ENCODE peak calls at places on chromosome 13, in ten cellular contexts. Z is stimulated activated CD8-positive, alpha-beta memory T cell treated with anti-CD3 and anti-CD28 coated beads, Interleukin-15, amount 100 ng/mL, for 1 hour; D is naive thymus-derived CD4-positive, alpha-beta T cell; W is activated CD4-positive, CD25-positive, alpha-beta regulatory T cell; Q is activated naive CD8-positive, alpha-beta T cell treated with anti-CD3 and anti-CD28 coated beads, Interleukin-2, amount 50 U/mL, for 24 hours; M is ELF-1; X is adrenal gland; E is activated CD8-positive, alpha-beta memory T cell treated with anti-CD3 and anti-CD28 coated beads, Interleukin-2, amount 10 ng/mL, durations not matched to agents 7 days and 5 days; U is GM12892; Y is left ventricle myocardium superior. N is an unnamed sample.

GRCh38 chr13:108213946-108214345 is 1.4 kb downstream of the LIG4 start:
- DNase-seq in E (no peak), M (no peak), X (no peak), Q (no peak), W (no peak), U (no peak), D (no peak), Y (no peak), Z (no peak), N (peak)

GRCh38 chr13:48412881-48413351 is at the start of gene LPAR6:
- DNase-seq in Z (no peak), Y (no peak), D (peak), U (no peak), W (no peak), M (peak), E (peak), Q (no peak), X (peak), N (peak)

GRCh38 chr13:50598338-50598737 is 245.2 kb downstream of the DLEU7 start:
- DNase-seq in Z (no peak), E (no peak), W (no peak), X (no peak), U (no peak), Y (no peak), M (no peak), D (no peak), Q (no peak), N (no peak)

GRCh38 chr13:23147827-23148226 is 33.0 kb upstream of the SGCG start:
- DNase-seq in U (no peak), D (no peak), Q (no peak), X (no peak), M (peak), E (no peak), W (no peak), Z (no peak), Y (no peak), N (no peak)

GRCh38 chr13:41457589-41458186 is 338 bp downstream of the RGCC start:
- DNase-seq in E (peak), Q (peak), X (no peak), M (peak), U (peak), Z (no peak), W (no peak), D (peak), Y (peak), N (no peak)

GRCh38 chr13:31204592-31204991 is 4.8 kb downstream of the B3GLCT start:
- DNase-seq in U (no peak), Y (no peak), W (no peak), X (no peak), Z (no peak), D (no peak), Q (no peak), E (no peak), M (no peak), N (no peak)

GRCh38 chr13:114077938-114078335 is 54.5 kb downstream of the RASA3 start:
- DNase-seq in M (peak), Y (peak), Q (no peak), U (no peak), E (no peak), W (no peak), D (no peak), X (peak), Z (no peak), N (no peak)

GRCh38 chr13:79212064-79212619 is 193.9 kb downstream of the RBM26 start:
- DNase-seq in Z (no peak), E (no peak), Q (no peak), U (no peak), M (no peak), D (no peak), Y (no peak), X (no peak), W (no peak), N (no peak)

GRCh38 chr13:37701306-37701705 is 102.7 kb upstream of the POSTN start:
- DNase-seq in W (no peak), X (no peak), U (no peak), Q (no peak), M (no peak), Z (no peak), E (no peak), Y (no peak), D (no peak), N (no peak)

GRCh38 chr13:41007359-41008118 is 11.6 kb downstream of the ELF1 start:
- DNase-seq in U (no peak), Q (no peak), Z (no peak), X (no peak), W (no peak), D (no peak), M (no peak), E (peak), Y (no peak), N (peak)

GRCh38 chr13:30034448-30034795 is 184.0 kb upstream of the UBL3 start:
- DNase-seq in W (no peak), D (no peak), Z (no peak), X (no peak), M (no peak), Q (no peak), E (no peak), U (no peak), Y (no peak), N (no peak)

GRCh38 chr13:98471895-98472294 is 105.0 kb downstream of the STK24 start:
- DNase-seq in Z (no peak), U (no peak), Y (peak), Q (no peak), E (no peak), M (no peak), X (no peak), W (no peak), D (no peak), N (no peak)

GRCh38 chr13:75495938-75496337 is 14.0 kb upstream of the TBC1D4 start:
- DNase-seq in D (no peak), X (no peak), U (no peak), Z (no peak), E (no peak), M (no peak), Q (no peak), Y (no peak), W (no peak), N (no peak)

GRCh38 chr13:51913421-51914136 is 51.8 kb downstream of the CCDC70 start:
- DNase-seq in Y (no peak), M (no peak), U (no peak), D (no peak), X (no peak), E (no peak), W (no peak), Z (no peak), Q (no peak), N (no peak)

GRCh38 chr13:88586263-88586662 is 915.1 kb downstream of the SLITRK5 start:
- DNase-seq in D (no peak), M (no peak), X (no peak), Q (no peak), U (no peak), Y (no peak), W (no peak), E (no peak), Z (no peak), N (no peak)

N was measured in Jurkat, Clone E6-1.